ENCODE peak calls at places on chromosomes 16 and 17, in nine cellular contexts. H, U, E, N, J, K, F, L and W are unnamed samples.

GRCh38 chr17:31724026-31724425 is 135.0 kb downstream of the COPRS start:
- DNase-seq in H (no peak), U (no peak), E (peak), N (no peak), J (peak), K (no peak), F (peak), L (no peak), W (no peak)

GRCh38 chr17:45021607-45022287 is 29.7 kb downstream of the DCAKD start:
- DNase-seq in H (peak), U (peak), E (no peak), N (peak), J (peak), K (no peak), F (peak), L (peak), W (peak)

GRCh38 chr16:57276596-57276995 is 7.9 kb downstream of the PLLP start:
- DNase-seq in H (no peak), U (no peak), E (no peak), N (no peak), J (peak), K (no peak), F (no peak), L (peak), W (no peak)

GRCh38 chr16:28923652-28924398 is 1.2 kb downstream of the RABEP2 start:
- DNase-seq in H (no peak), U (no peak), E (no peak), N (no peak), J (no peak), K (no peak), F (no peak), L (peak), W (no peak)

GRCh38 chr17:74206332-74206818 is 2.9 kb downstream of the RPL38 start:
- DNase-seq in H (no peak), U (no peak), E (no peak), N (peak), J (no peak), K (no peak), F (no peak), L (no peak), W (no peak)

GRCh38 chr17:5364156-5364555 is 55.3 kb downstream of the NUP88 start:
- DNase-seq in H (no peak), U (no peak), E (no peak), N (no peak), J (peak), K (peak), F (peak), L (no peak), W (no peak)

GRCh38 chr17:58324409-58325288 is 3.9 kb downstream of the TSPOAP1 start:
- DNase-seq in H (peak), U (no peak), E (no peak), N (peak), J (no peak), K (no peak), F (no peak), L (peak), W (peak)

GRCh38 chr17:75832164-75832651 is 12.0 kb downstream of the UNC13D start:
- DNase-seq in H (no peak), U (no peak), E (peak), N (peak), J (peak), K (no peak), F (peak), L (no peak), W (peak)

GRCh38 chr16:84617068-84617630 is 729 bp downstream of the COTL1 start:
- DNase-seq in H (no peak), U (peak), E (no peak), N (no peak), J (no peak), K (no peak), F (no peak), L (peak), W (peak)

GRCh38 chr17:40582328-40582901 is 17.1 kb upstream of the CCR7 start:
- DNase-seq in H (peak), U (no peak), E (no peak), N (no peak), J (peak), K (no peak), F (no peak), L (no peak), W (no peak)

GRCh38 chr16:55437627-55438026 is 41.4 kb upstream of the MMP2 start:
- DNase-seq in H (no peak), U (no peak), E (no peak), N (no peak), J (peak), K (peak), F (peak), L (no peak), W (no peak)

GRCh38 chr17:35920229-35920628 is 10.3 kb downstream of the RDM1 start:
- DNase-seq in H (no peak), U (no peak), E (no peak), N (no peak), J (no peak), K (no peak), F (no peak), L (no peak), W (no peak)

GRCh38 chr17:74646231-74646630 is 22.7 kb upstream of the CD300E start:
- DNase-seq in H (no peak), U (no peak), E (no peak), N (peak), J (peak), K (no peak), F (no peak), L (peak), W (no peak)

GRCh38 chr17:80247561-80247960 is 13.1 kb upstream of the RNF213 start:
- DNase-seq in H (no peak), U (no peak), E (no peak), N (no peak), J (no peak), K (no peak), F (no peak), L (peak), W (no peak)

GRCh38 chr17:20279631-20280030 is 187.7 kb downstream of the LGALS9B start:
- DNase-seq in H (no peak), U (no peak), E (no peak), N (no peak), J (no peak), K (no peak), F (no peak), L (no peak), W (no peak)

GRCh38 chr16:73172621-73173312 is 124.8 kb upstream of the ZFHX3 start:
- DNase-seq in H (peak), U (peak), E (peak), N (peak), J (peak), K (peak), F (peak), L (peak), W (peak)

GRCh38 chr16:15073101-15073500 is 17.2 kb upstream of the NTAN1 start:
- DNase-seq in H (no peak), U (no peak), E (no peak), N (no peak), J (no peak), K (no peak), F (no peak), L (no peak), W (no peak)

GRCh38 chr16:88301886-88302285 is 80.9 kb upstream of the ZNF469 start:
- DNase-seq in H (no peak), U (no peak), E (no peak), N (no peak), J (no peak), K (no peak), F (no peak), L (no peak), W (no peak)

GRCh38 chr17:48175692-48176450 is 68.3 kb downstream of the SNX11 start:
- DNase-seq in H (no peak), U (no peak), E (no peak), N (no peak), J (peak), K (peak), F (no peak), L (no peak), W (no peak)

DNA sequence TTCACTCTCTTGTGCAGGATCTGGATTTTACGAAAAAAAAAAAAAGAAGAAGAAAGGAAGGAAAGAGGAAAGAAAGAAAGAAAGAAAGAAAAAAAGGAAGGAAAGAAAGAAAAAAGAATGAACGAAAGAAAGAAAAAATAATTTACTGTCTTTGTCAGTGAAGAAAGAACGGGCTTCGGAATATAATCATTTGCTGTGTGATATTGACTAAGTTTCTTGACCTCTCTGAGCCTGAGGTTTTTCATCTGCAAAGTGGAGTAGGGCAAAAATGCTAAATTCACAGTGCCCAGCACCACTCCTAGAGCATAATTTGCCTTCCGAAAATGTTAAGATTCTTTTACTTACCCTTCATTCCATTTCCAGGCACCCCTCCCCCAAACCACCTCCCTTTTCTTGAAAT is 333 bp upstream of the CCR10 start:
- DNase-seq in H (no peak), U (no peak), E (no peak), N (no peak), J (no peak), K (no peak), F (no peak), L (no peak), W (no peak)
- H3K4me3 ChIP-seq in H (peak), U (no peak), E (peak), N (no peak), J (peak), K (peak), F (peak), L (peak), W (peak)

DNA sequence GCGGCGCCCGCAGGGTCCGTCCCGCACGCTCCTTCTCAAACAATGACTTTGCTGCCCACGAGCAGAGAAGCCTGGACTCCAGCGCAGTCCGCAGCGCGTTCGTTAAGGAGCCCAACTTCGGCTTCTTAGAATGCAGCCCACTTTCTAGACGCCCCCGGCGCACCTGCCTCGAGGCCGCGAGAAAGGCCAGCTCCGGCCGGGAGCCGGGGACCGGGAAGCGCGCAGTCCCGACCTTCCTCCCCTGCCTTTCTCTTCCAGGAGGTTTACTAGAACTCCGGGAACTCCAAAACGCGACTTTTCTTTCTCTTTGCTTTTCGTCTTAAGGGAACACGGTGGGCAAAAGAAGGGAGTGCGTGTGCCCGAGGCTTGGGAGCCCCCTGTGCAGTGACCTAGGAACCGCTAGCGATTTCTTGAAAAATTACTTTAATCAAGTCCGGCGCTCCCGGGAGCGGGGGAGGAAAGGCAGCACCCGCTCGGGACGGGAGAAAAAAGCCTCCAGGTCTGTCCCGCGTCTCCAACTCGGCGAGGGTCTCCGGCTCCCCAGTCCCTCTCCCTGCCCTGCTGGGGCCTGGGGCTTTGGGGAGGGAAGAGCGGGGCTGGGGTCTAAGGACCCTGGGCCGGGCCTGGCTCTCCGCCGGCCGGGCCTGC is 2.6 kb downstream of the HNF1B start:
- DNase-seq in H (no peak), U (no peak), E (no peak), N (peak), J (no peak), K (no peak), F (peak), L (peak), W (no peak)
- H3K4me3 ChIP-seq in H (peak), U (peak), E (no peak), N (peak), J (peak), K (peak), F (peak), L (peak), W (no peak)

DNA sequence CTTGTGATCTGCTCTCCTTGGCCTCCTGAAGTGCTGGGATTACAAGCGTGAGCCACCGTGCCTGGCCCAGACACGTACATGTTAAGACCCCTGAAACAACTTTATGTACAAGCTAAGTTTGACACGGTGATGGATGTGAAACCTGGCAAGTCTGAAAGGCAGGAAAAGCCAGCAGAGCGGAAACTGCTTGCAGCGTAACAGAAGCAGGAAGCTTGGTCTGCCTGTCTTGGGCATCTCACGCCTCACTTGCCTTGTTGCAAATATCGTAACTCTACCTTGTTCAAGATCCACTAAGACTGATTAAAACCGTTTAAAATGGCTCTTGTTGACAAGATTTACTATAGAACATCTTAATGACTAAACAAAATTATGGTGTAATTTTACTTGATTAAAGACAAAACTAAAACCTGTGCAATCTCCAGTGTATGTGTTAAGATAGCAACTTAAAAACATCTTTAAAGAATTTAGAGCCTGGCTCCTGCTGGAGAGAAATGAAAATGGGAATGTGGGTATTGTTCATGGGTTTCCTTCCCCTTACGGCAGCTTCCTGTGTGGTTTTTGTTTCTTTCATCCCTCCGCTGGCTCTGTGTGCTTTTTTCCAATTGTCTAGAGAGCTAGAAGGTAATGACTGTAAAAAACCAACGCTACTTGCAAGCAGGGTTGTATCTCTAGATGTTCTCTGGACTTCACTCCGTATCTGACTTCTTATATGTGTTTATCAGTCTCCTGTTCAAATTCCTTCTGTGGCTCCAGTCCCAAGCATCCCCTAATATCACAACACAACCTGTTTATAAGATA is 477.6 kb downstream of the XYLT1 start:
- DNase-seq in H (no peak), U (no peak), E (no peak), N (no peak), J (no peak), K (no peak), F (no peak), L (no peak), W (no peak)
- H3K4me3 ChIP-seq in H (no peak), U (no peak), E (no peak), N (no peak), J (no peak), K (no peak), F (no peak), L (no peak), W (no peak)

GRCh38 chr17:7557825-7558543 is 566 bp upstream of the TNFSF13 start:
- DNase-seq in H (peak), U (peak), E (no peak), N (peak), J (peak), K (no peak), F (peak), L (peak), W (peak)

GRCh38 chr17:7560172-7561027 is 1.3 kb upstream of the SENP3 start:
- DNase-seq in H (peak), U (no peak), E (no peak), N (peak), J (peak), K (no peak), F (peak), L (peak), W (peak)

GRCh38 chr17:7558544-7559306 is at the start of gene TNFSF13:
- DNase-seq in H (no peak), U (peak), E (no peak), N (no peak), J (no peak), K (no peak), F (no peak), L (no peak), W (no peak)

GRCh38 chr17:7561028-7561575 is 617 bp upstream of the SENP3 start:
- DNase-seq in H (peak), U (peak), E (no peak), N (peak), J (peak), K (no peak), F (peak), L (peak), W (peak)

DNA sequence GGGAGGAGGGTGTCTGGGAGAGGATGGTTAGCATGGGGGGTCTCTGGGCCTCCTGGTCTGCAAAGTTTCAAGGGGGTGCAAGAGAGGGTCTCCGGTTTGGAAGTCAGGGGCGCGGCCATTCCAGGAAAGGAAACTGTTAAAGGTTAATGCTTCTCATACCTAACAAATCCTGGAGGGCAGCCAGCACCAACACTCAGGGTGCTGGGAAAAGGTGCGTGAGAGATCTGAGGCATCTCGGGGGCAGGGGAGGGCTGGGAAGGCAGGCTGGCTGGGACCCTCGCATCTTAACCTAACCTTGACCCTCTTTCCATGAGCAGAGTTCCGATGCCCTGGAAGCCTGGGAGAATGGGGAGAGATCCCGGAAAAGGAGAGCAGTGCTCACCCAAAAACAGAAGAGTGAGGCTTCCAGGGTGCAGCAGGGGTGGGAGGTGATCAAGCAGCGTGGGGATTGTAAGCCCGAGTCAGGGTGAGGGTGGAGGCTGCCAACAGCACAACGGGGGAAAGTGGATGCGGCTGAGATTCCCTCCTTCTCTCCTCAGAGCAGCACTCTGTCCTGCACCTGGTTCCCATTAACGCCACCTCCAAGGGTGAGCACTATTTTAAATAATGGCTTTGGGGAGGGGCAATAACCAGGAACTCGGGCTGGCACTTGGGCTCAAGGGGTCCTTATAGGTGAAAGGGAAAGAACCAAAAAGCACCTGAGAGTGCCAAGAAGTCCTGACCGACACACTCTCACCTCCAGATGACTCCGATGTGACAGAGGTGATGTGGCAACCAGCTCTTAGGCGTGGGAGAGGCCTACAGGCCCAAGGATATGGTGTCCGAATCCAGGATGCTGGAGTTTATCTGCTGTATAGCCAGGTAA is 989 bp downstream of the TNFSF13 start:
- DNase-seq in H (no peak), U (no peak), E (no peak), N (no peak), J (no peak), K (no peak), F (no peak), L (no peak), W (no peak)
- H3K4me3 ChIP-seq in H (peak), U (peak), E (no peak), N (no peak), J (no peak), K (no peak), F (no peak), L (no peak), W (no peak)

GRCh38 chr16:67406111-67406593 is 10.1 kb downstream of the ZDHHC1 start:
- DNase-seq in H (no peak), U (no peak), E (no peak), N (no peak), J (peak), K (no peak), F (no peak), L (peak), W (peak)

GRCh38 chr16:67407176-67407787 is 9.0 kb downstream of the ZDHHC1 start:
- DNase-seq in H (no peak), U (no peak), E (no peak), N (no peak), J (no peak), K (no peak), F (no peak), L (peak), W (no peak)

GRCh38 chr16:67407788-67408452 is 8.4 kb downstream of the ZDHHC1 start:
- DNase-seq in H (no peak), U (no peak), E (no peak), N (peak), J (no peak), K (no peak), F (no peak), L (peak), W (no peak)

GRCh38 chr16:67405336-67405735 is 10.9 kb downstream of the ZDHHC1 start:
- DNase-seq in H (no peak), U (no peak), E (no peak), N (no peak), J (no peak), K (no peak), F (no peak), L (peak), W (no peak)

DNA sequence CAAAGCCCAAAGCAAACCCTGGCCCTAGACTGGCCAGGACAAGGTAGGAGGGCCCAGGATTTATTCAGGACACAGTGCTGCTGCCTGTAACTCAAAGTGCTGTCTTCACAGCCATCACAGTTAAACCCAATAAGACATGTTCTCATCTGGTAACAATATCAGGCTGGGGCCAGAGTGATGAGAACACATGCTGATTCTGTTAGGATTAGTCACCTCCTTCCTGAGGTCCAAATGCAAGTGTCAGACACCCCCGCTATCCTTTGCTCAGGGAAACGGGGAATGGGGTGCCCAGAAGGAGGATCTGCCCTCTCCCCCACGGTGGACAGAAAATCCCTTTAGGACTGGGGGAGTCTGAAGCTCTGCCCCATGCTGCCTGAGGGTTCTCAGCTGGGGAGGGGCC is 9.6 kb downstream of the ZDHHC1 start:
- DNase-seq in H (no peak), U (no peak), E (peak), N (peak), J (peak), K (peak), F (peak), L (no peak), W (peak)
- H3K4me3 ChIP-seq in H (no peak), U (no peak), E (no peak), N (no peak), J (no peak), K (no peak), F (no peak), L (no peak), W (no peak)

DNA sequence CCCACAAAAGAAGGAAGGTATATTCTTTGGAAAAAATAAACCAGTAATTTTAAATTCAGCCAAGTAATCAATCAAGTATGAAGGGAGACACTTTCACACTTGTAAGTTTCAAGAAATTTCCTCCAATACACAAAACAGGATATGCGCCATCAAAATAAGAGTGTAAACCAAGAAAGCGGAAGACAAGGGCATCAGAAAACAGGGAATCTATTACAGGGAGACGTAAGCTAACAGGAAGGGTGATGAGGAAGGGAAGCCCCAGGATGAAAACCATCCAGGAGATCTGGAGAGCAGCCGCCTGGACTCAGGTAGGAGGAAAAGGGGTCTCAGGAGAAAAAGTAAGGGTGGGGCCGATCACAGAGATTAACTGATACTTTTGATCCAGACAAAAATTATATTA is 31.8 kb upstream of the PITPNM3 start:
- DNase-seq in H (no peak), U (no peak), E (no peak), N (no peak), J (no peak), K (no peak), F (no peak), L (no peak), W (no peak)
- H3K4me3 ChIP-seq in H (no peak), U (no peak), E (no peak), N (no peak), J (no peak), K (no peak), F (no peak), L (no peak), W (no peak)

GRCh38 chr17:30253316-30253715 is 17.8 kb upstream of the SLC6A4 start:
- DNase-seq in H (no peak), U (no peak), E (no peak), N (no peak), J (no peak), K (no peak), F (no peak), L (no peak), W (no peak)
- H3K4me3 ChIP-seq in H (no peak), U (no peak), E (no peak), N (no peak), J (no peak), K (no peak), F (no peak), L (no peak), W (no peak)